ENCODE peak calls at places on chromosomes 16 and 17, in seven cellular contexts. Y is ovary, H is gastrocnemius medialis, E is lower leg skin, S is AG10803, W is heart right ventricle, K is fibroblast of mammary gland. M is an unnamed sample.

GRCh38 chr16:19765860-19766553 is 47.9 kb downstream of the IQCK start:
- DNase-seq in K (no peak), E (peak), Y (no peak), S (no peak), W (peak), H (peak), M (no peak)

GRCh38 chr17:72977768-72978417 is 114.6 kb downstream of the SLC39A11 start:
- DNase-seq in H (no peak), Y (no peak), K (peak), W (no peak), E (no peak), S (no peak), M (no peak)

GRCh38 chr17:78202666-78203065 is 11.4 kb upstream of the BIRC5 start:
- DNase-seq in Y (no peak), H (no peak), S (no peak), K (no peak), W (no peak), E (no peak), M (no peak)

GRCh38 chr17:17159571-17159970 is 46.6 kb downstream of the PLD6 start:
- DNase-seq in Y (no peak), E (no peak), K (no peak), W (no peak), H (no peak), S (no peak), M (no peak)

GRCh38 chr17:34582901-34583245 is 3.5 kb downstream of the TMEM132E start:
- DNase-seq in Y (no peak), H (no peak), W (no peak), K (no peak), E (no peak), S (no peak), M (no peak)

GRCh38 chr17:57226793-57227192 is 29.5 kb upstream of the MSI2 start:
- DNase-seq in W (no peak), E (no peak), K (no peak), S (no peak), Y (no peak), H (no peak), M (no peak)

GRCh38 chr16:27405546-27406451 is 3.8 kb downstream of the IL21R start:
- DNase-seq in E (no peak), H (no peak), K (peak), W (no peak), S (peak), Y (no peak), M (no peak)

GRCh38 chr16:69848635-69849545 is 86.8 kb downstream of the WWP2 start:
- DNase-seq in E (peak), W (peak), S (peak), K (peak), H (peak), Y (peak), M (peak)

GRCh38 chr17:45228121-45228941 is 6.6 kb downstream of the FMNL1 start:
- DNase-seq in W (no peak), Y (no peak), H (no peak), E (no peak), S (no peak), K (no peak), M (no peak)
- TF ChIP-seq CTCF in W (no peak), Y (no peak), H (no peak), E (no peak), S (no peak), K (no peak), M (no peak)

DNA sequence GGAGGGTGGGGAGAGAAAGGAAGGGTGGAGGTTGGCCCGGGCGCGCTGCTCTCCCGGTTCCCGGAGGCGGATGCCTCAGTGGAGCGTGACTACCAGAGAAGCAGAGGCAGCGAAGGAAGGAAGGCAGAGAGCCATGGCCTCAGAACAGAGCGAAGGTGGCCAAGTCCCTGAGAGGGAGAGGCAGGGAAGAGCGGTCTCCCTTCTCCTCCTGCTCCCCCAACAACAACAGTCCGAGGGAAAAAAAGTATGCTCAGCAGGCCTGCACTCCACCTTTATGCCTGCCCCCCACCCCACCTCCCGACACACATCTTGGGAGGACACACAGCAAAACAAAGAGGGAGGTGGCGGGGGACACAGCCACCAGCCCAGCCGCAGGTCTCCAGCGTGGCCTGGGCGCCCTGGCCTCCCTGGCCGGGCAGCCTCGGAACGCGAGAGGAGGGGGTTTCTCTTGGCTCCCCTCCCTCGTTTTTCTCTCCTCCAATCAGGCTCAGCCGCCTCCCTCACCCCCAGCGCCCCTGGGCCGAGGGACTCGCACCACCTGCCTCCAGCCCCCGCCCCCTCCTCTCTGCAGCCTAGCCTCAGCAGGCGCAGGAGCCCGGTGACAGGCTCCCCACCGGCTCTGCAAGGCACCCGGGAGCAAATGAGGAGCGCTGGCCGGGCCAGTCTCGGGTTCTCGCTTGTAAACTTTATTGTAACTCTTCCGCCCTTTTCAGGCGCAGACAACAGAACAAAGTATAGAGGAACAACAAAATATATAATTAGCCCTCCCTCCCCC is 1.1 kb upstream of the HOXB7 start:
- DNase-seq in W (no peak), Y (no peak), S (no peak), E (no peak), H (no peak), K (no peak), M (no peak)
- H3K4me3 ChIP-seq in W (peak), Y (peak), S (peak), E (no peak), H (peak), K (peak), M (no peak)

DNA sequence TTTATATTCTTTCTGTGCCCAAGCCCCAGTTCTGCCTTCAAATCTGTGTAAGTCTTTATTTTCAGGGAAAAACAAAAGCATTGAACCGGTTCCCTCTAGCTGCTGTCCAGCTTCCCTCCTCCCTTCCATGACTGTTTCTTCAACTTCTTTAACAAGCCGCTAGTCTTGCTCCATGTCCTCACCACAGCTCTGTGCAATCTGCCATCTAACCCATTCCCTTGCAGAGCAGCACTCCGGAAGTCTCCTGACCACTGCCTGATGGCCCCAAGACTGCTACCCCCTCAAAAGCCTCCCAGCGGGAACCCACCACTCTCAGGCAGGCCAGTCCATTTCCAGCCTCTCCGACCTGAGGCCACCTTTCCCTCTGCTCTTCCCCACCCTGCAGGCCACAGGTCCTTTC is 16.9 kb downstream of the EMC8 start:
- DNase-seq in S (peak), E (no peak), K (no peak), W (no peak), Y (no peak), H (no peak), M (peak)
- TF ChIP-seq CTCF in S (no peak), E (no peak), K (no peak), W (no peak), Y (no peak), H (no peak), M (no peak)

GRCh38 chr16:89361756-89362155 is 128.6 kb downstream of the ANKRD11 start:
- DNase-seq in S (no peak), H (no peak), E (no peak), Y (no peak), W (no peak), K (no peak), M (no peak)

GRCh38 chr16:89365996-89366395 is 124.4 kb downstream of the ANKRD11 start:
- DNase-seq in W (no peak), H (no peak), K (no peak), S (no peak), E (no peak), Y (no peak), M (no peak)

GRCh38 chr16:89364603-89365002 is 125.8 kb downstream of the ANKRD11 start:
- DNase-seq in E (no peak), H (no peak), K (peak), S (no peak), Y (no peak), W (no peak), M (peak)

GRCh38 chr16:89365044-89365467 is 125.3 kb downstream of the ANKRD11 start:
- DNase-seq in Y (no peak), H (no peak), W (no peak), S (peak), E (no peak), K (peak), M (peak)

DNA sequence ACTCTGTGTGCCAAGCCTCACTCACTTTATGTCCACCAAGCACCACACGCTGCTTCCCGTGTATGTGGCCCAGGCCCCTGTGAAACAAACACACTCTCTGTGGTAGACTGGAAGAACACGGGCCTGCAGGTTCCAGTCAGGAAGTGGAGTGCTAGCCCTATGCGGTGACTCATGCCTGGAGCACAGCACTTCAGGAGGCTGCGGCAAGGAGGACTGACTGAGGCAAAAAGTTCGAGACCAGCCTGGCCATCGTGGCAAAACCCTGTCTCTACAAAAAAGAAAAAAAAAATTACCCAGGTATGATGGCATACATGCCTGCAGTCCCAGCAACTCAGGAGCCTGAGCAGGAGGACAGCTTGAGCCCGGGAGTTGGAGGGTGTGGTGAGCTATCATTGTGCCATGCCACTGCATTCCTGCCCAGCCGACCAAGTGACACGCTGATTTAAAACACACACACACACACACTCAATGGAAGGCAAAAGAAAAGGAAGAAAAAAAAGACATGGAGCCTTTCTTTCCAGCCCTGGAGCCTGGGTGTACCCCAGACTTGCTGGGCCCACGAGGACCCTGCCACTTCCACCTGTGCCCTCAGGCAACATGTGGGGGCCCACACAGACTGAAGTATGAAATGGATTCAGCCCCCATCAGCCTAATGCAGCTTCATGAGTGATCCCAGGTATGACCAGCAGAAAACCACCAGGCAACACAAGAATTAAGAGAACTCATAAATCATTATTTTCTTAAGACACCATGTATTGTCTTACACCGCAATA is 126.6 kb downstream of the ANKRD11 start:
- DNase-seq in K (peak), H (no peak), S (peak), Y (no peak), E (peak), W (no peak), M (peak)
- H3K4me3 ChIP-seq in K (no peak), H (no peak), S (no peak), Y (no peak), E (no peak), W (no peak), M (no peak)

DNA sequence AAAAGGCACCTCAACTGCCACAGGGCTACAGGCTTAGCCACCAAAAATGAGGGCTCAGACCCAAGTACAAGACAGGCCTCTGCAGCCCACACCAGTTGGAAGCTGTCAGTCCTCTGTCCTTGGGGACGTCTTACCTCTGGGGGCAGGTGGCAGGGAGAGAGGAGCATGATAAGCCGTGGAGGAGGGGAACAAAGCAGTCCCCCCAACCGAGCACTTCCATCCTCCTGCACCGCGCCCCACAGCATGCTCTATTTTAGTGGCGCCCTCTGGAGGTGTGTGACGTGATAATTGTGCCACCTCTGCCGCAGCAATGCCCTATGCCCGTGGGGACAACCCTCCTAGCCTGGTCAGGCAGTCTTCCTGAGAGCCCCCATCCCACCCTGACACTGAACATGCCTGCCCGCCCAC is 13.6 kb downstream of the G6PC3 start:
- DNase-seq in E (no peak), S (no peak), K (no peak), H (no peak), Y (no peak), W (no peak), M (no peak)
- TF ChIP-seq CTCF in E (no peak), S (peak), K (peak), H (no peak), Y (no peak), W (no peak), M (no peak)

GRCh38 chr17:50866950-50867855 is 1.0 kb upstream of the TOB1 start:
- DNase-seq in Y (peak), E (peak), H (peak), K (peak), W (peak), S (peak), M (peak)

GRCh38 chr17:50865868-50866260 is 290 bp downstream of the TOB1 start:
- DNase-seq in E (no peak), K (no peak), W (no peak), H (no peak), Y (no peak), S (no peak), M (no peak)

GRCh38 chr17:50866261-50866949 is at the start of gene TOB1:
- DNase-seq in K (peak), S (peak), H (peak), W (peak), E (peak), Y (peak), M (peak)

GRCh38 chr17:50868594-50868993 is 2.4 kb upstream of the TOB1 start:
- DNase-seq in S (no peak), H (no peak), E (no peak), W (no peak), Y (no peak), K (no peak), M (no peak)

GRCh38 chr17:50867856-50868438 is 1.8 kb upstream of the TOB1 start:
- DNase-seq in S (no peak), W (no peak), Y (no peak), E (no peak), K (no peak), H (no peak), M (no peak)
- H3K4me3 ChIP-seq in S (peak), W (peak), Y (peak), E (peak), K (peak), H (peak), M (peak)

DNA sequence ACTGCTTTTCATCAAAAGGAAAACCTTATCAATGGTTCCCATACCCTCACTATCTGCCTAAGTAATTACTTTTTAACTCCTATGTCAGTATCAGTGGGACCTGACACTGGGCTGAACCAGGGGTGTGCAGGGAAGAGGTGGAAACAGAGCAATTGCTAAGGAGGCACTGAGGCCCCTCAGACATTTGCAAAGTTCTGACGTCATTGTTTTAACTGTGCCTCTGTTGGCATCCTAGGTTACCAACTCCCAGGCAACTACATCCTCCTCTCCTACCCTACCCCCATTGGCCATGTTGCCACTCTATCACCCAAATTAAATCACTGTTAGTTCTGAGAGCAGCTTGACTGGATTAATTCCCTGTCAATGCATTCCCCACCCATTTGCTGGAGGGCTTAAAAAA is 8.0 kb upstream of the WWOX start:
- DNase-seq in S (no peak), W (no peak), H (no peak), E (no peak), K (no peak), Y (no peak), M (no peak)
- TF ChIP-seq CTCF in S (no peak), W (no peak), H (no peak), E (no peak), K (no peak), Y (no peak), M (no peak)

GRCh38 chr16:53501216-53501859 is 1.7 kb downstream of the AKTIP start:
- DNase-seq in K (no peak), Y (no peak), E (no peak), W (no peak), H (no peak), S (peak), M (peak)
- H3K4me3 ChIP-seq in K (no peak), Y (peak), E (no peak), W (peak), H (peak), S (peak), M (no peak)

DNA sequence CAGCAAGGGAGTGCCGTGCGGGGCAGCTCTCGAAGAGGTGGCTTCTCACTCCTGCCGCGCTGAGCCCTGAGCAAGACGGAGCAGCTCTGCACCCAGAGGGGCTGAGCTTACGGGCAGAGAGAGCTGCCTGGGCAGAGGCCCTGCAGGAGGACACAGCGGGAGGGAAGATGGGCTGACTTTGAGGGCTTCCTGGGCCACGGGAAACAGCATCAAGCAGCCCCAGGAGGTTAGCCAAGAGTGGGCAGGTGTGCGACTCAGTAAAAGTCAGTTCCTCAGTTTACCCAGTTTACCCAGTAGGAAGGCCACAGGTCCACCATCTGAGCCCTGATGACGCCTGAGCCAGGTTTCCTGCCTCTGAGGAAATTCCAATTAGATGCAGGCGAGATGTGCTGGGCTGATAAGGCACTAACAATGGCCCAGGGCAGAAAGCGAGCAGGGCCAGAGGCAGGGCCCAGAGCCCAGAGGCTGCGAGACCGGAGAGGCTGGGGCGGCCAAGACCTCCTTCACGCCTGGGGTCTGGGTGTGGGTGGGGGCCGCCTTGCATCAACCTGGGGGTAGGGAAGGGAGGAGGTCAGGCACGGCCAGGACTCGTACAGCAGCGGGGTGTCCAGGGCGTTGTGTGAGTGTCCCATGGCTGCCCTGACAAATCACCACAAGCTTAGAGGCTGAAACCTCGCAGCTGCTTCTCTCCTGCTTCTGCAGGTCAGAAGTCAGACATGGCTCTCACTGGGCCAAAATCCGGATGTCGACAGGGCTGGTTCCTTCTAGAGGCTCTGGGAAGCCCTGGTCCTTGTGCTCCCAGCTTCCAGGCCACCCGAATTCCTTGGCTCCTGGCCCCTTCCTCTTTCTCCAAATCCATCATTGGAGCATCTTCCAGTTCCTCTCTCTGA is 32.0 kb upstream of the CIBAR2 start:
- DNase-seq in W (no peak), Y (no peak), E (no peak), H (no peak), K (no peak), S (no peak), M (no peak)
- TF ChIP-seq CTCF in W (no peak), Y (no peak), E (no peak), H (no peak), K (no peak), S (no peak), M (no peak)